ENCODE peak calls at places on chromosomes 12 and 14, in four cellular contexts. N is naive thymus-derived CD4-positive, alpha-beta T cell; H is adrenal gland; U is endothelial cell of umbilical vein. C is an unnamed sample.

GRCh38 chr12:15978431-15978950 is 67.4 kb downstream of the DERA start:
- DNase-seq in U (peak; percentile 92), H (no peak), N (no peak), C (no peak)

GRCh38 chr14:51880810-51881580 is 20.6 kb downstream of the GNG2 start:
- DNase-seq in N (no peak), U (no peak), H (no peak), C (peak; percentile 35)

GRCh38 chr12:20716037-20716436 is 20.9 kb downstream of the SLCO1C1 start:
- DNase-seq in U (no peak), H (no peak), N (no peak), C (no peak)

GRCh38 chr12:98745578-98746391 is 100.7 kb downstream of the APAF1 start:
- DNase-seq in U (peak; percentile 39), H (peak; percentile 38), N (peak; percentile 48), C (peak; percentile 87)

GRCh38 chr14:52175982-52176502 is 91.5 kb upstream of the PTGDR start:
- DNase-seq in H (no peak), U (no peak), N (no peak), C (peak; percentile 31)

GRCh38 chr12:115451785-115452736 is 768.1 kb upstream of the TBX3 start:
- DNase-seq in H (peak; percentile 52), N (no peak), U (no peak), C (peak; percentile 86)

GRCh38 chr14:28365510-28365909 is 401.1 kb upstream of the FOXG1 start:
- DNase-seq in H (no peak), U (no peak), N (no peak), C (no peak)

GRCh38 chr14:73752297-73752992 is 38.3 kb upstream of the PNMA1 start:
- DNase-seq in U (peak; percentile 80), H (peak; percentile 90), N (no peak), C (no peak)

GRCh38 chr14:62017651-62018230 is 255.5 kb downstream of the SNAPC1 start:
- DNase-seq in U (no peak), H (no peak), N (no peak), C (no peak)

GRCh38 chr12:82740129-82741000 is 53.7 kb downstream of the TMTC2 start:
- DNase-seq in N (no peak), U (no peak), H (no peak), C (no peak)

GRCh38 chr12:12999276-12999958 is 648 bp downstream of the HEBP1 start:
- DNase-seq in H (no peak), N (no peak), U (no peak), C (no peak)

GRCh38 chr14:36224176-36224575 is 47.7 kb upstream of the PTCSC3 start:
- DNase-seq in H (no peak), U (no peak), N (no peak), C (no peak)

GRCh38 chr14:69261761-69262331 is 1.9 kb downstream of the GALNT16 start:
- DNase-seq in H (no peak), N (no peak), U (no peak), C (no peak)
- H3K4me3 ChIP-seq in H (peak overlapping the region; percentile 64), N (no peak overlapping the region), U (no peak overlapping the region), C (no peak overlapping the region)

DNA sequence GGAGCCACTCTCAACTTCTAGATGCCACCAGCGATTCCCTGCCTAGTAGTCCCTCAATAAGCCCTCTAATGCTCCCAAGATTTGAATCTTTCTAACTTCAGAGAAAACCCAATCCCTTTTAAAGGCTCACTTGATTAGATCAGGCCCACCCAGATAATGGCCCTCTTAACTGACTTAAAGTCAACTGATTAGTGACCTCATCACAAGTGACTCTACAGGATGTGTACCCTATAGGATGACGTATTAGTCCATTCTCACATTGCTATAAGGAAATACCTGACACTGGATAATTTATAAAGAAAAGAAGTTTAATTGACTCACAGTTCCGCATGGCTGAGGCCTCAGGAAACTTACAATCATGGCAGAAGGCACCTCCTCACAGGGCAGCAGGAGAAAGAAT is 49.1 kb downstream of the ANKS1B start:
- DNase-seq in U (no peak), H (no peak), N (no peak), C (no peak)
- H3K9me3 ChIP-seq in U (no peaks in the 10 kb centered on the region), H (no peaks in the 10 kb centered on the region), N (no peaks in the 10 kb centered on the region), C (no peaks in the 10 kb centered on the region)

GRCh38 chr12:48980389-48980952 is 2.3 kb downstream of the WNT1 start:
- DNase-seq in U (no peak), N (peak; percentile 49), H (no peak), C (peak; percentile 85)

GRCh38 chr12:48982397-48983080 is 4.4 kb downstream of the WNT1 start:
- DNase-seq in N (no peak), H (no peak), U (no peak), C (no peak)

GRCh38 chr12:48979602-48980388 is 1.7 kb downstream of the WNT1 start:
- DNase-seq in U (no peak), H (no peak), N (no peak), C (peak; percentile 84)

GRCh38 chr12:48980953-48981756 is 3.0 kb downstream of the WNT1 start:
- DNase-seq in U (no peak), H (no peak), N (peak; percentile 48), C (peak; percentile 88)

GRCh38 chr12:48981757-48982157 is 3.6 kb downstream of the WNT1 start:
- DNase-seq in N (no peak), U (no peak), H (no peak), C (no peak)
- H3K4me3 ChIP-seq in N (peak overlapping the region; percentile 82), U (no peak overlapping the region), H (no peak overlapping the region), C (no peak overlapping the region)

GRCh38 chr14:66473223-66473622 is 12.9 kb upstream of the CCDC196 start:
- DNase-seq in H (no peak), N (no peak), U (no peak), C (no peak)
- H3K9me3 ChIP-seq in H (no peaks in the 10 kb centered on the region), N (peaks cover 7% of the 10 kb centered on the region), U (no peaks in the 10 kb centered on the region), C (no peaks in the 10 kb centered on the region)